ENCODE peak calls at places on chromosomes 1 and 21, in four cellular contexts. One of them, this sample, is unnamed.

GRCh38 chr21:42299324-42300044 is 15.7 kb downstream of the TFF3 start:
- DNase-seq in GM12878: no peak
- DNase-seq in HepG2: no peak
- DNase-seq in SK-N-SH: no peak
- DNase-seq in this sample: no peak

GRCh38 chr1:160674415-160674814 is 27.6 kb upstream of the SLAMF1 start:
- DNase-seq in HepG2: no peak
- DNase-seq in SK-N-SH: no peak
- DNase-seq in GM12878: no peak
- DNase-seq in this sample: no peak

GRCh38 chr1:247228133-247228532 is 27.7 kb upstream of the VN1R5 start:
- DNase-seq in SK-N-SH: no peak
- DNase-seq in HepG2: no peak
- DNase-seq in GM12878: no peak
- DNase-seq in this sample: no peak

GRCh38 chr1:116855220-116855619 is 54.5 kb upstream of the PTGFRN start:
- DNase-seq in SK-N-SH: peak
- DNase-seq in HepG2: no peak
- DNase-seq in GM12878: no peak
- DNase-seq in this sample: no peak

GRCh38 chr1:204335085-204335484 is 24.6 kb downstream of the PLEKHA6 start:
- DNase-seq in HepG2: no peak
- DNase-seq in SK-N-SH: peak
- DNase-seq in GM12878: no peak
- DNase-seq in this sample: no peak

GRCh38 chr21:44306926-44307687 is 7.3 kb downstream of the PFKL start:
- DNase-seq in SK-N-SH: no peak
- DNase-seq in HepG2: no peak
- DNase-seq in GM12878: no peak
- DNase-seq in this sample: no peak

GRCh38 chr1:14742181-14742980 is 143.9 kb downstream of the KAZN start:
- DNase-seq in HepG2: peak
- DNase-seq in GM12878: no peak
- DNase-seq in SK-N-SH: no peak
- DNase-seq in this sample: no peak

GRCh38 chr1:167762061-167762746 is 40.4 kb downstream of the MPZL1 start:
- DNase-seq in HepG2: no peak
- DNase-seq in GM12878: no peak
- DNase-seq in SK-N-SH: no peak
- DNase-seq in this sample: no peak

GRCh38 chr1:180912211-180912800 is 391 bp upstream of the KIAA1614 start:
- DNase-seq in HepG2: no peak
- DNase-seq in SK-N-SH: no peak
- DNase-seq in GM12878: no peak
- DNase-seq in this sample: peak

GRCh38 chr1:115874929-115875328 is 34.0 kb upstream of the NHLH2 start:
- DNase-seq in SK-N-SH: no peak
- DNase-seq in GM12878: no peak
- DNase-seq in HepG2: no peak
- DNase-seq in this sample: no peak

GRCh38 chr1:37244815-37245214 is 210.5 kb upstream of the GRIK3 start:
- DNase-seq in HepG2: no peak
- DNase-seq in GM12878: no peak
- DNase-seq in SK-N-SH: no peak
- DNase-seq in this sample: no peak

GRCh38 chr1:22231995-22232690 is 89.2 kb upstream of the WNT4 start:
- DNase-seq in SK-N-SH: no peak
- DNase-seq in GM12878: no peak
- DNase-seq in HepG2: no peak
- DNase-seq in this sample: no peak

GRCh38 chr1:98388431-98388830 is 273.1 kb upstream of the SNX7 start:
- DNase-seq in GM12878: peak
- DNase-seq in HepG2: no peak
- DNase-seq in SK-N-SH: no peak
- DNase-seq in this sample: no peak

GRCh38 chr1:85330206-85330605 is 53.8 kb upstream of the BCL10 start:
- DNase-seq in SK-N-SH: no peak
- DNase-seq in HepG2: peak
- DNase-seq in GM12878: no peak
- DNase-seq in this sample: no peak

GRCh38 chr1:67493148-67493547 is 62.9 kb upstream of the SERBP1 start:
- DNase-seq in GM12878: no peak
- DNase-seq in SK-N-SH: no peak
- DNase-seq in HepG2: no peak
- DNase-seq in this sample: no peak

GRCh38 chr21:22020221-22020620 is 1022.0 kb downstream of the NCAM2 start:
- DNase-seq in SK-N-SH: no peak
- DNase-seq in GM12878: no peak
- DNase-seq in HepG2: no peak
- DNase-seq in this sample: no peak

GRCh38 chr1:5747428-5748285 is 244.6 kb downstream of the NPHP4 start:
- DNase-seq in SK-N-SH: no peak
- DNase-seq in HepG2: no peak
- DNase-seq in GM12878: no peak
- DNase-seq in this sample: peak

GRCh38 chr1:26360051-26360806 is 6.3 kb upstream of the CRYBG2 start:
- DNase-seq in SK-N-SH: peak
- DNase-seq in HepG2: no peak
- DNase-seq in GM12878: no peak
- DNase-seq in this sample: peak

GRCh38 chr1:59409986-59410385 is 113.1 kb downstream of the FGGY start:
- DNase-seq in SK-N-SH: no peak
- DNase-seq in GM12878: no peak
- DNase-seq in HepG2: no peak
- DNase-seq in this sample: no peak

GRCh38 chr1:37391181-37391949 is 83.0 kb upstream of the ZC3H12A start:
- DNase-seq in HepG2: no peak
- DNase-seq in SK-N-SH: peak
- DNase-seq in GM12878: no peak
- DNase-seq in this sample: peak

GRCh38 chr1:198771562-198772153 is 132.8 kb downstream of the PTPRC start:
- DNase-seq in HepG2: peak
- DNase-seq in GM12878: peak
- DNase-seq in SK-N-SH: peak
- DNase-seq in this sample: no peak

GRCh38 chr1:150008699-150009098 is 1.8 kb downstream of the OTUD7B start:
- DNase-seq in GM12878: no peak
- DNase-seq in HepG2: peak
- DNase-seq in SK-N-SH: no peak
- DNase-seq in this sample: no peak

GRCh38 chr21:40386301-40386911 is 460.6 kb downstream of the DSCAM start:
- DNase-seq in HepG2: no peak
- DNase-seq in SK-N-SH: peak
- DNase-seq in GM12878: no peak
- DNase-seq in this sample: peak

GRCh38 chr1:33354707-33355276 is 33.9 kb upstream of the A3GALT2 start:
- DNase-seq in GM12878: no peak
- DNase-seq in HepG2: no peak
- DNase-seq in SK-N-SH: no peak
- DNase-seq in this sample: no peak

GRCh38 chr1:93909146-93910050 is at the start of gene GCLM:
- DNase-seq in GM12878: peak
- DNase-seq in HepG2: peak
- DNase-seq in SK-N-SH: peak
- DNase-seq in this sample: peak

GRCh38 chr21:42463861-42464515 is 32.0 kb downstream of the RSPH1 start:
- DNase-seq in HepG2: peak
- DNase-seq in SK-N-SH: no peak
- DNase-seq in GM12878: no peak
- DNase-seq in this sample: no peak

GRCh38 chr1:16886860-16887605 is 8.7 kb upstream of the RNU1-2 start:
- DNase-seq in SK-N-SH: no peak
- DNase-seq in GM12878: no peak
- DNase-seq in HepG2: no peak
- DNase-seq in this sample: no peak

GRCh38 chr1:20344738-20345137 is 54.1 kb downstream of the VWA5B1 start:
- DNase-seq in GM12878: no peak
- DNase-seq in SK-N-SH: no peak
- DNase-seq in HepG2: no peak
- DNase-seq in this sample: no peak

GRCh38 chr1:165597883-165598675 is 33.0 kb upstream of the MGST3 start:
- DNase-seq in SK-N-SH: peak
- DNase-seq in GM12878: peak
- DNase-seq in HepG2: peak
- DNase-seq in this sample: peak

GRCh38 chr1:29237906-29238600 is 1.7 kb downstream of the PTPRU start:
- DNase-seq in SK-N-SH: peak
- DNase-seq in HepG2: peak
- DNase-seq in GM12878: no peak
- DNase-seq in this sample: no peak

GRCh38 chr1:196277860-196278259 is 330.4 kb downstream of the KCNT2 start:
- DNase-seq in HepG2: no peak
- DNase-seq in GM12878: no peak
- DNase-seq in SK-N-SH: no peak
- DNase-seq in this sample: no peak

GRCh38 chr1:181423301-181423918 is 59.9 kb upstream of the CACNA1E start:
- DNase-seq in HepG2: peak
- DNase-seq in SK-N-SH: peak
- DNase-seq in GM12878: no peak
- DNase-seq in this sample: peak

GRCh38 chr1:223007250-223007649 is 135.8 kb downstream of the TLR5 start:
- DNase-seq in SK-N-SH: no peak
- DNase-seq in HepG2: peak
- DNase-seq in GM12878: no peak
- DNase-seq in this sample: no peak

GRCh38 chr1:145889722-145890121 is 4.1 kb upstream of the ANKRD35 start:
- DNase-seq in HepG2: peak
- DNase-seq in SK-N-SH: no peak
- DNase-seq in GM12878: no peak
- DNase-seq in this sample: no peak

GRCh38 chr1:207866471-207867135 is 44.3 kb downstream of the CD34 start:
- DNase-seq in HepG2: no peak
- DNase-seq in SK-N-SH: peak
- DNase-seq in GM12878: no peak
- DNase-seq in this sample: no peak

GRCh38 chr1:214453109-214453722 is 98.2 kb downstream of the PTPN14 start:
- DNase-seq in HepG2: no peak
- DNase-seq in GM12878: no peak
- DNase-seq in SK-N-SH: no peak
- DNase-seq in this sample: no peak

GRCh38 chr1:110324667-110325066 is 14.5 kb upstream of the RBM15 start:
- DNase-seq in HepG2: no peak
- DNase-seq in SK-N-SH: no peak
- DNase-seq in GM12878: no peak
- DNase-seq in this sample: no peak

GRCh38 chr1:235106457-235106856 is 22.2 kb downstream of the TOMM20 start:
- DNase-seq in GM12878: no peak
- DNase-seq in HepG2: no peak
- DNase-seq in SK-N-SH: no peak
- DNase-seq in this sample: peak

GRCh38 chr1:4090556-4090955 is 190.5 kb upstream of the C1orf174 start:
- DNase-seq in GM12878: no peak
- DNase-seq in HepG2: no peak
- DNase-seq in SK-N-SH: no peak
- DNase-seq in this sample: no peak

GRCh38 chr1:4087530-4088420 is 187.7 kb upstream of the C1orf174 start:
- DNase-seq in SK-N-SH: no peak
- DNase-seq in GM12878: no peak
- DNase-seq in HepG2: no peak
- DNase-seq in this sample: no peak

GRCh38 chr1:4088676-4089075 is 188.6 kb upstream of the C1orf174 start:
- DNase-seq in GM12878: no peak
- DNase-seq in SK-N-SH: no peak
- DNase-seq in HepG2: no peak
- DNase-seq in this sample: no peak

GRCh38 chr1:4090976-4091660 is 191.0 kb upstream of the C1orf174 start:
- DNase-seq in HepG2: no peak
- DNase-seq in SK-N-SH: no peak
- DNase-seq in GM12878: no peak
- DNase-seq in this sample: no peak

GRCh38 chr1:4089421-4090175 is 189.5 kb upstream of the C1orf174 start:
- DNase-seq in GM12878: no peak
- DNase-seq in HepG2: no peak
- DNase-seq in SK-N-SH: no peak
- DNase-seq in this sample: no peak
- TF ChIP-seq TCF12 in GM12878: no peak
- TF ChIP-seq TCF12 in HepG2: no peak
- TF ChIP-seq TCF12 in SK-N-SH: no peak
- TF ChIP-seq TCF12 in this sample: no peak

GRCh38 chr1:47617381-47618221 is 179.8 kb downstream of the FOXD2 start:
- DNase-seq in GM12878: no peak
- DNase-seq in HepG2: no peak
- DNase-seq in SK-N-SH: no peak
- DNase-seq in this sample: no peak

GRCh38 chr1:47616906-47617305 is 179.1 kb downstream of the FOXD2 start:
- DNase-seq in SK-N-SH: no peak
- DNase-seq in HepG2: no peak
- DNase-seq in GM12878: no peak
- DNase-seq in this sample: no peak

GRCh38 chr1:47618222-47618720 is 180.4 kb downstream of the FOXD2 start:
- DNase-seq in HepG2: no peak
- DNase-seq in SK-N-SH: peak
- DNase-seq in GM12878: no peak
- DNase-seq in this sample: peak

GRCh38 chr1:47621483-47621882 is 183.6 kb downstream of the FOXD2 start:
- DNase-seq in HepG2: no peak
- DNase-seq in SK-N-SH: no peak
- DNase-seq in GM12878: no peak
- DNase-seq in this sample: no peak

GRCh38 chr1:47618830-47619229 is 181.0 kb downstream of the FOXD2 start:
- DNase-seq in GM12878: no peak
- DNase-seq in SK-N-SH: no peak
- DNase-seq in HepG2: no peak
- DNase-seq in this sample: no peak
- TF ChIP-seq TCF12 in GM12878: no peak
- TF ChIP-seq TCF12 in SK-N-SH: no peak
- TF ChIP-seq TCF12 in HepG2: no peak
- TF ChIP-seq TCF12 in this sample: no peak

GRCh38 chr1:55305735-55306134 is 90.6 kb upstream of the USP24 start:
- DNase-seq in HepG2: no peak
- DNase-seq in GM12878: no peak
- DNase-seq in SK-N-SH: no peak
- DNase-seq in this sample: no peak
- TF ChIP-seq TCF12 in HepG2: no peak
- TF ChIP-seq TCF12 in GM12878: no peak
- TF ChIP-seq TCF12 in SK-N-SH: no peak
- TF ChIP-seq TCF12 in this sample: no peak

DNA sequence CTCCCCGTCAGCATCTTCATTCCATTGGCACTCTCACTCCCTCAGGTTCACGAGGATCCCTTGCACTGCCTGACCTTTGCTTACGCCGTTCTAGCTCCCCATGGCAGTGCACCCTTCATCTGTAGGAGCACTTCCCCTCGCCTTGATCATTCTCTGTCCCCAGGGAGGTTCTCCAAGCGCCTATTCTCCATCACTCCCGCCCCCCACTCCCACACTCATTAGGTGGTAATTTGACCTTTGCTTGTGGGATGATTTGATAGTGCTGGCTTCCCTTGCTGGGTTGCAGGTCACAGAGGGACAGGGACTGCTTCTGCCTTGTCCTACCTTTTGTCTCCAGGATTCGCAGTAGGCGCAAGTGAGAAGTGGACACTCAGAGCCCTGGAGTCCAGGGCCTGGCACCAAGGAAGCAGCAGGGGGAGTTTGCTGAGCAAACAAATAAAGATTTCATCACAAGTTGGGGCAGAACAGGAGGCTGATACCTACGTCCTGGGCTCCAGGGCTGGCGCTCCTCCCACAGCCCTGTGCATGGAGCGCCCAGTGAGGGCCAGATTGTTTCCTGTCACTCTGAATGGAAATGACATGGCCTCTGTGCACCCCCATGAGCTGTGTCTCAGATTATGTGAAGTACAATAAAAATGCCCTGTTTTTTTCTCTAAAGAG is 82.0 kb upstream of the RUNX3 start:
- DNase-seq in GM12878: no peak
- DNase-seq in SK-N-SH: no peak
- DNase-seq in HepG2: peak
- DNase-seq in this sample: no peak
- TF ChIP-seq TCF12 in GM12878: no peak
- TF ChIP-seq TCF12 in SK-N-SH: no peak
- TF ChIP-seq TCF12 in HepG2: no peak
- TF ChIP-seq TCF12 in this sample: no peak